ENCODE peak calls at places on chromosome 12, in four cellular contexts. A is IMR-90, L is H9, P is HCT116. V is an unnamed sample.

GRCh38 chr12:22525426-22525825 is 18.9 kb downstream of the C2CD5 start:
- DNase-seq in A (peak), P (no peak), L (no peak), V (peak)

GRCh38 chr12:14193623-14194022 is 171.9 kb upstream of the ATF7IP start:
- DNase-seq in L (peak), P (no peak), A (no peak), V (no peak)

GRCh38 chr12:7751394-7751793 is 4.2 kb upstream of the CLEC4C start:
- DNase-seq in A (no peak), L (peak), P (no peak), V (no peak)

GRCh38 chr12:536751-537150 is 77.0 kb downstream of the B4GALNT3 start:
- DNase-seq in P (no peak), A (no peak), L (no peak), V (no peak)

GRCh38 chr12:115001538-115001937 is 317.6 kb upstream of the TBX3 start:
- DNase-seq in A (no peak), P (no peak), L (no peak), V (peak)

GRCh38 chr12:106493531-106493930 is 89.3 kb upstream of the RFX4 start:
- DNase-seq in A (no peak), P (no peak), L (no peak), V (no peak)

GRCh38 chr12:70449074-70449757 is 83.1 kb downstream of the KCNMB4 start:
- DNase-seq in P (peak), A (peak), L (no peak), V (no peak)

GRCh38 chr12:30448038-30448437 is 247.6 kb downstream of the IPO8 start:
- DNase-seq in P (no peak), L (no peak), A (no peak), V (no peak)

GRCh38 chr12:84069699-84070098 is 842.9 kb downstream of the SLC6A15 start:
- DNase-seq in P (no peak), A (peak), L (no peak), V (no peak)

GRCh38 chr12:15323530-15323929 is 1.2 kb downstream of the PTPRO start:
- DNase-seq in A (no peak), L (no peak), P (no peak), V (no peak)

GRCh38 chr12:6866163-6866919 is 990 bp upstream of the TPI1 start:
- DNase-seq in P (no peak), A (no peak), L (peak), V (peak)

GRCh38 chr12:83161451-83161850 is 474.7 kb downstream of the TMTC2 start:
- DNase-seq in P (no peak), L (no peak), A (peak), V (peak)

GRCh38 chr12:39364196-39364595 is 78.7 kb downstream of the KIF21A start:
- DNase-seq in P (no peak), L (no peak), A (no peak), V (no peak)

GRCh38 chr12:39367494-39367893 is 75.4 kb downstream of the KIF21A start:
- DNase-seq in A (no peak), P (no peak), L (no peak), V (no peak)

GRCh38 chr12:39368096-39368495 is 74.8 kb downstream of the KIF21A start:
- DNase-seq in L (no peak), A (no peak), P (no peak), V (no peak)

GRCh38 chr12:39368891-39369290 is 74.0 kb downstream of the KIF21A start:
- DNase-seq in L (no peak), P (no peak), A (no peak), V (no peak)

DNA sequence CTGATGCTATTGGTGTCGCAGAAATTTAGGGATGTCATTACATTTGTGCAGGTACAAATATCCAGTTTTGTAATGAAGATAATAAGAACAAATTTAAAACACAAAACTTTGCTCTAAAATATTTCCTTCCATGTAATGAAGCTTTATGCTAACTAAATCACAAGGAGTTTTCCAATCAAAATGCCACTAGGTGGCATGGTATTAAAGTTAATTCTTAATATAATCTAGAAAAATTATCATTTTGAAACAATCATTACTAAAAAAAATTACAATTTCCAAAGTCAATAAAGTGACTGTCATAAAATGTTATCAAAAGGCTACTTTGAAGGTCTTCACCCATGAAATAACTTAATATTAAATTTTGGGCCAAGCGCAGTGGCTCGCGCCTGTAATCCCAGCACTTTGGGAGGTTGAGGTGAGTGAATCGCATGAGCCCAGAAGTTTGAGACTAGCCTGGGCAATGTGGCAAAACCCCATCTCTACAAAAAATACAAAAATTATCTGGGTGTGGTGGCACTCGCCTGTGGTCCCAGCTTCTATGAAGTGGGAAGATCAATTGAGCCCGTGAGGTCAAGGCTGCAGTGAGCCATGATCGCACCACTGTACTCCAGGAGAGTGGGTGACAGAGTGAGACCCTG is 77.4 kb downstream of the KIF21A start:
- DNase-seq in L (no peak), P (no peak), A (no peak), V (no peak)
- TF ChIP-seq CTCF in L (peak), P (no peak), A (no peak), V (peak)

GRCh38 chr12:128808651-128809050 is 15.1 kb downstream of the SLC15A4 start:
- DNase-seq in P (no peak), A (no peak), L (no peak), V (no peak)

GRCh38 chr12:128807161-128807724 is 16.5 kb downstream of the SLC15A4 start:
- DNase-seq in P (no peak), A (no peak), L (no peak), V (no peak)

GRCh38 chr12:128813392-128813791 is 10.4 kb downstream of the SLC15A4 start:
- DNase-seq in P (no peak), L (no peak), A (no peak), V (no peak)

GRCh38 chr12:128811806-128812205 is 12.0 kb downstream of the SLC15A4 start:
- DNase-seq in A (no peak), L (no peak), P (no peak), V (no peak)

DNA sequence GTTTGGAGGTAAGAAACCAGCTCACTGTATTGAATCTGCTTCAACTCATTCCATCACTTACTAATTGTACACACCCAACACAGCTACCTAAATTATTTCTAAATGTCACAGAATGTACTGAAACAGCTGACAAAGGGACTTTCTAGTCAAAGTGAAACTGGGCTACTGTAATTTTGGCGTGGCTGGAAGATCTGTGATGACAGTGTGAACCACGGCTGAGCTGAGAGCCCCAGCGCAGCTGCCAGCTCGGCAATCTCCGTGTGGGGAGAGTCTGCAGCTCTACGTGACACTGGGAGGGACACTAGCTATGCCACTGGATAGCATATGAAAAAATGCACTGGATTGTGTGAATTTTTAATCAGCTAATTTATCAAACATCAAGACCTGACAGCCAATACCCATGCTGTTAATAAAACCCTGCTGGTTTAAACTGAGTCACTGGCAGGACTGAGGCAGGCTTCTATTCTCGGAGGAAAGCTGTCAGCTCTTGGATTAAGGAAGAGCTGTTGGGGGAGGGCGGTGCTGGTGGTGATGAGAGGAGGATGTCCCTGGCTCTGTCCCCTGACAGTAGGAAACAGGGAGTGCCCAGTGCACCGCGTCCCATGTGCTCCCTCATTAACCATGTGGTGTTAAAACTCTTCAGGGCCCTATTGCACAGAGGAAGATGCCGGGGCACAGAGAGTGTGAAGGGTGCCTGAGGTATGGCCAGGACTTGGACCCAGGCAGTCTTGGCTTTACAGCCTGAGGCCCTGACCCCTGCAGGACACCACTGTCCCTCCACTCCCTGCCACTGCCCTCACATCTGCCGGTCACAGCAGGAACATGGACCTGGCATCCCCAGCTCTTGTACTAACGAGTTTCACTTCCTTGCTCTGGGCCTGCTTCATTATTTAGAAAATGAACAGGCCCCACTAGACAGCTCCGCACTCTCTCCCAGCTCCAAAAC is 13.3 kb downstream of the SLC15A4 start:
- DNase-seq in P (no peak), L (no peak), A (no peak), V (no peak)
- TF ChIP-seq CTCF in P (no peak), L (no peak), A (no peak), V (no peak)

GRCh38 chr12:48542300-48542928 is 17.0 kb downstream of the OR8S1 start:
- DNase-seq in L (peak), P (peak), A (peak), V (peak)
- TF ChIP-seq CTCF in L (peak), P (peak), A (peak), V (peak)

GRCh38 chr12:88579572-88579940 is 715 bp downstream of the KITLG start:
- DNase-seq in A (no peak), P (no peak), L (no peak), V (peak)

GRCh38 chr12:88577537-88577936 is 2.7 kb downstream of the KITLG start:
- DNase-seq in A (no peak), P (peak), L (no peak), V (peak)

GRCh38 chr12:88579941-88580871 is at the start of gene KITLG:
- DNase-seq in L (peak), P (peak), A (peak), V (peak)

GRCh38 chr12:88578274-88578673 is 2.0 kb downstream of the KITLG start:
- DNase-seq in P (no peak), L (no peak), A (no peak), V (peak)

GRCh38 chr12:88578821-88579518 is 1.3 kb downstream of the KITLG start:
- DNase-seq in L (peak), P (no peak), A (no peak), V (peak)
- TF ChIP-seq CTCF in L (peak), P (peak), A (peak), V (peak)

DNA sequence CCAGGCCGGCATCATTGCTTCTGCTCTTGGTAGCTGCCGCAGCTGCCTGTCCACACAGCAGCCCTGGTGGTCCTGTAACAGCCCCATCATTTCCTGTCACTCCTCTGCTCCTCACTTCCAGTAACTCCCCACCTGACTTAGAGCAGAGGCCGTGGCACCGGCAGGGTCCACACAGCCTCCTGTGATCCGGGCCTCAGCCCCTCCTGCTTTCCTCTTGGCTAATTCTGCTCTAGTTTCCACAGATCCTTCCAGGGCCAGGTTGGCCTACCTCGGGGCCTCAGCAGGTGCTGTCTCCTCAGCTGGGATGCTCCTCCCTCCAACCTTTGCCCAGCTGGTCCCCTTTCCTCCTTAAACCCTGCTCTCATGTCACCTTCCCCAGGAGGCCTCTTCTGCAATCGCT is 80.2 kb downstream of the FZD10 start:
- DNase-seq in P (no peak), L (no peak), A (no peak), V (no peak)
- TF ChIP-seq CTCF in P (no peak), L (no peak), A (no peak), V (no peak)

GRCh38 chr12:51819851-51820720 is 28.4 kb downstream of the FIGNL2 start:
- DNase-seq in A (no peak), L (no peak), P (no peak), V (no peak)
- TF ChIP-seq CTCF in A (no peak), L (no peak), P (no peak), V (no peak)

GRCh38 chr12:3313655-3314305 is 177.2 kb upstream of the PRMT8 start:
- DNase-seq in A (peak), P (no peak), L (peak), V (peak)
- TF ChIP-seq CTCF in A (peak), P (peak), L (peak), V (peak)

GRCh38 chr12:41563044-41563443 is 374.9 kb downstream of the PDZRN4 start:
- DNase-seq in A (no peak), P (no peak), L (no peak), V (no peak)

GRCh38 chr12:41566703-41567102 is 378.6 kb downstream of the PDZRN4 start:
- DNase-seq in A (no peak), L (no peak), P (no peak), V (no peak)

GRCh38 chr12:41564816-41565215 is 376.7 kb downstream of the PDZRN4 start:
- DNase-seq in L (no peak), A (no peak), P (no peak), V (no peak)
- TF ChIP-seq CTCF in L (no peak), A (no peak), P (peak), V (no peak)

V was measured in choroid plexus epithelial cell.